ENCODE peak calls at places on chromosomes 16 and 17, in five cellular contexts. M, E, O, S and B are unnamed samples.

GRCh38 chr16:70740919-70741778 is 55.3 kb upstream of the MTSS2 start:
- DNase-seq in S (no peak), E (peak), M (no peak), O (peak), B (no peak)

GRCh38 chr16:87368029-87368765 is 15.4 kb downstream of the FBXO31 start:
- DNase-seq in S (no peak), E (no peak), M (no peak), O (no peak), B (no peak)

GRCh38 chr17:78784397-78784751 is 2.3 kb upstream of the CYTH1 start:
- DNase-seq in O (no peak), M (no peak), S (peak), E (no peak), B (no peak)

GRCh38 chr17:57762375-57762916 is 17.3 kb upstream of the CCDC182 start:
- DNase-seq in S (no peak), E (no peak), M (no peak), O (no peak), B (no peak)

GRCh38 chr17:28008526-28008925 is 34.0 kb upstream of the NLK start:
- DNase-seq in M (peak), O (peak), S (no peak), E (no peak), B (peak)

GRCh38 chr17:73182616-73183310 is 10.1 kb upstream of the COG1 start:
- DNase-seq in O (no peak), M (no peak), S (no peak), E (no peak), B (no peak)

GRCh38 chr17:50675627-50676026 is 32.1 kb downstream of the ANKRD40 start:
- DNase-seq in S (no peak), E (no peak), O (no peak), M (no peak), B (no peak)

GRCh38 chr17:79027925-79028491 is 4.0 kb downstream of the C1QTNF1 start:
- DNase-seq in M (peak), E (peak), S (no peak), O (no peak), B (no peak)

GRCh38 chr16:26710475-26710874 is 356.3 kb upstream of the C16orf82 start:
- DNase-seq in O (no peak), E (no peak), S (no peak), M (no peak), B (no peak)

GRCh38 chr16:72400257-72401078 is 228.5 kb upstream of the PMFBP1 start:
- DNase-seq in M (no peak), S (no peak), O (peak), E (no peak), B (peak)

GRCh38 chr16:88337021-88337420 is 45.7 kb upstream of the ZNF469 start:
- DNase-seq in O (peak), E (no peak), S (no peak), M (no peak), B (no peak)

GRCh38 chr17:61382796-61383688 is 16.6 kb upstream of the TBX2 start:
- DNase-seq in E (no peak), M (no peak), O (no peak), S (peak), B (no peak)

GRCh38 chr17:37713028-37713431 is 31.8 kb downstream of the HNF1B start:
- DNase-seq in O (no peak), S (no peak), E (no peak), M (no peak), B (no peak)

GRCh38 chr16:87844374-87844733 is 25.0 kb downstream of the SLC7A5 start:
- DNase-seq in O (peak), E (no peak), S (no peak), M (peak), B (no peak)

GRCh38 chr16:17251496-17251895 is 219.3 kb downstream of the XYLT1 start:
- DNase-seq in E (no peak), S (no peak), M (no peak), O (no peak), B (no peak)

GRCh38 chr17:17107891-17108680 is 65.8 kb downstream of the MPRIP start:
- DNase-seq in O (no peak), M (no peak), S (no peak), E (no peak), B (no peak)

GRCh38 chr17:78828470-78829185 is 12.0 kb downstream of the USP36 start:
- DNase-seq in M (no peak), O (peak), S (no peak), E (no peak), B (no peak)

GRCh38 chr16:27253526-27253930 is 15.0 kb downstream of the NSMCE1 start:
- DNase-seq in S (no peak), O (peak), M (no peak), E (no peak), B (no peak)

GRCh38 chr17:9024497-9024896 is 3.2 kb downstream of the NTN1 start:
- DNase-seq in S (no peak), M (no peak), O (no peak), E (no peak), B (no peak)

GRCh38 chr17:5122586-5123342 is 6.9 kb downstream of the USP6 start:
- DNase-seq in O (no peak), E (peak), M (no peak), S (peak), B (peak)

GRCh38 chr17:72034000-72034399 is 86.8 kb upstream of the SOX9 start:
- DNase-seq in S (no peak), M (no peak), O (no peak), E (no peak), B (no peak)
- TF ChIP-seq CTCF in S (no peak), M (no peak), O (no peak), E (no peak), B (no peak)

GRCh38 chr16:53741546-53741945 is 37.6 kb downstream of the FTO start:
- DNase-seq in O (peak), E (no peak), M (no peak), S (no peak), B (no peak)

GRCh38 chr16:53743149-53743566 is 39.2 kb downstream of the FTO start:
- DNase-seq in E (no peak), M (no peak), S (no peak), O (no peak), B (no peak)

GRCh38 chr16:53744449-53744848 is 40.5 kb downstream of the FTO start:
- DNase-seq in O (no peak), S (peak), M (no peak), E (no peak), B (no peak)

GRCh38 chr16:53745126-53745525 is 41.2 kb downstream of the FTO start:
- DNase-seq in M (no peak), E (no peak), O (peak), S (no peak), B (no peak)

GRCh38 chr16:53745753-53746258 is 41.9 kb downstream of the FTO start:
- DNase-seq in E (no peak), S (no peak), O (peak), M (no peak), B (no peak)
- TF ChIP-seq CTCF in E (no peak), S (no peak), O (no peak), M (no peak), B (no peak)

GRCh38 chr16:2278272-2278608 is 10.3 kb upstream of the RNPS1 start:
- DNase-seq in M (no peak), S (no peak), E (no peak), O (no peak), B (no peak)
- TF ChIP-seq CTCF in M (no peak), S (no peak), E (no peak), O (peak), B (peak)

GRCh38 chr16:9372934-9373890 is 281.8 kb downstream of the HAPSTR1 start:
- DNase-seq in M (no peak), O (no peak), E (no peak), S (no peak), B (no peak)
- TF ChIP-seq CTCF in M (no peak), O (no peak), E (no peak), S (no peak), B (no peak)

GRCh38 chr17:36544049-36544319 is 735 bp upstream of the GGNBP2 start:
- DNase-seq in E (peak), M (no peak), O (peak), S (no peak), B (peak)
- TF ChIP-seq CTCF in E (no peak), M (no peak), O (peak), S (no peak), B (no peak)

DNA sequence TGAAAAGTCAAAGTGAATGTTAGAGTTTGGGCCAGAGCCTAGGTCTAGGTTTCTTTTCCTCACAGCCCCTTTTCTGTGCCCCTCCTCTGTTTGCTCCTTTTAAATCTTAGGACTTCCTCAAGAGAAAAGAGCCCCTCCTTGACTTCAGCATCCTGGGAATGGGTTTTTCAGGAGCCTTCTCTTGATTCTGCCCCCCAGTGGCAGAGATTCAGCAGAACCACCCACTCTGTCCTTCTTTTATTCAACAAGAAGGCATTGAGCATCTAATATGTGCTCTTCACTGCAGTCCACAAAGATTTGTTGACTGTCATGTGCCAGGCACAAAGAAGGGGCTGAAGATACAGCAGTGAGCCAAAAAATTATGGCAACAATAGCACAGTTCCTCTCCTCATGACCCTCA is 270.8 kb upstream of the CDH5 start:
- DNase-seq in E (no peak), M (no peak), S (no peak), O (no peak), B (no peak)
- TF ChIP-seq CTCF in E (no peak), M (no peak), S (no peak), O (peak), B (no peak)